ENCODE peak calls at places on chromosomes 1 and 21, in ten cellular contexts. C is upper lobe of right lung; A is kidney; U is Peyer's patch; L is CD8-positive, alpha-beta memory T cell; K is HepG2; P is cardiac muscle cell; V is ovary; B is body of pancreas; H is fibroblast of lung. S is an unnamed sample.

GRCh38 chr1:244242446-244242845 is 191.4 kb downstream of the ZBTB18 start:
- DNase-seq in K (no peak), P (peak; percentile 20), B (no peak), V (no peak), A (no peak), U (no peak), C (no peak), H (peak; percentile 23), L (no peak), S (no peak)

GRCh38 chr1:245682638-245683376 is 528.0 kb downstream of the KIF26B start:
- DNase-seq in P (peak; percentile 56), C (no peak), B (no peak), U (no peak), A (no peak), K (no peak), V (no peak), H (no peak), L (no peak), S (no peak)

GRCh38 chr1:212630159-212630900 is 21.8 kb downstream of the ATF3 start:
- DNase-seq in K (peak; percentile 48), P (peak; percentile 66), V (peak; percentile 47), C (peak; percentile 81), L (peak; percentile 39), A (peak; percentile 80), U (peak; percentile 72), H (peak; percentile 40), B (peak; percentile 62), S (peak; percentile 79)

GRCh38 chr1:183887826-183888819 is 83.2 kb downstream of the RGL1 start:
- DNase-seq in B (no peak), P (no peak), C (no peak), L (no peak), H (peak; percentile 86), U (no peak), A (no peak), V (no peak), K (no peak), S (no peak)

GRCh38 chr1:25030674-25031589 is 100.9 kb upstream of the RUNX3 start:
- DNase-seq in V (no peak), A (peak; percentile 44), B (no peak), U (no peak), C (no peak), L (peak; percentile 60), K (no peak), H (peak; percentile 54), P (no peak), S (no peak)

GRCh38 chr1:47333578-47333921 is at the start of gene CMPK1:
- DNase-seq in U (peak; percentile 91), P (peak; percentile 91), L (peak; percentile 71), C (peak; percentile 94), V (peak; percentile 80), K (peak; percentile 73), H (peak; percentile 85), B (peak; percentile 83), A (peak; percentile 94), S (peak; percentile 93)

GRCh38 chr1:69313118-69313517 is 254.6 kb upstream of the LRRC7 start:
- DNase-seq in V (no peak), H (no peak), C (no peak), A (no peak), B (no peak), U (no peak), L (no peak), K (no peak), P (no peak), S (no peak)

GRCh38 chr1:228393268-228393699 is 13.4 kb downstream of the TRIM11 start:
- DNase-seq in U (peak; percentile 62), C (peak; percentile 76), A (peak; percentile 80), K (peak; percentile 16), P (peak; percentile 87), H (peak; percentile 72), L (no peak), B (peak; percentile 41), V (peak; percentile 47), S (peak; percentile 57)

GRCh38 chr21:42151148-42152074 is 67.5 kb upstream of the ABCG1 start:
- DNase-seq in K (no peak), B (no peak), H (no peak), A (peak; percentile 61), U (peak; percentile 37), L (no peak), P (no peak), V (no peak), C (peak; percentile 64), S (no peak)

GRCh38 chr1:89721351-89721750 is 88.4 kb downstream of the LRRC8C start:
- DNase-seq in V (no peak), P (peak; percentile 69), B (no peak), H (peak; percentile 60), C (no peak), U (no peak), L (no peak), A (no peak), K (no peak), S (no peak)

GRCh38 chr1:183234660-183235476 is 48.8 kb downstream of the LAMC2 start:
- DNase-seq in H (peak; percentile 98), P (peak; percentile 98), L (no peak), U (no peak), A (peak; percentile 73), B (peak; percentile 32), V (peak; percentile 85), K (peak; percentile 21), C (no peak), S (peak; percentile 85)

GRCh38 chr1:59696421-59697115 is 118.2 kb upstream of the HOOK1 start:
- DNase-seq in K (no peak), B (no peak), P (no peak), V (no peak), L (no peak), H (no peak), C (no peak), U (no peak), A (no peak), S (no peak)

GRCh38 chr1:155184835-155185782 is 11.5 kb downstream of the TRIM46 start:
- DNase-seq in P (no peak), U (peak; percentile 70), L (no peak), V (peak; percentile 23), K (no peak), B (peak; percentile 82), A (peak; percentile 90), H (no peak), C (peak; percentile 84), S (no peak)

GRCh38 chr1:182259229-182259872 is 132.2 kb downstream of the GLUL start:
- DNase-seq in P (peak; percentile 60), B (peak; percentile 34), K (no peak), V (peak; percentile 51), L (peak; percentile 27), A (no peak), C (peak; percentile 64), H (peak; percentile 58), U (no peak), S (no peak)

GRCh38 chr1:32622806-32623694 is 27.3 kb downstream of the ZBTB8OS start:
- DNase-seq in U (no peak), L (no peak), H (no peak), C (no peak), V (no peak), P (no peak), B (no peak), K (no peak), A (no peak), S (no peak)

GRCh38 chr1:72620453-72620852 is 338.1 kb upstream of the NEGR1 start:
- DNase-seq in V (no peak), P (peak; percentile 15), C (no peak), A (no peak), B (no peak), H (no peak), K (no peak), L (no peak), U (no peak), S (no peak)

GRCh38 chr1:3522564-3523270 is 68.3 kb downstream of the ARHGEF16 start:
- DNase-seq in H (no peak), C (no peak), P (no peak), B (no peak), K (no peak), V (no peak), U (no peak), A (no peak), L (no peak), S (no peak)

GRCh38 chr21:39502631-39503030 is 50.9 kb downstream of the SH3BGR start:
- DNase-seq in B (no peak), K (no peak), L (no peak), U (no peak), V (no peak), H (no peak), A (no peak), P (no peak), C (no peak), S (no peak)

DNA sequence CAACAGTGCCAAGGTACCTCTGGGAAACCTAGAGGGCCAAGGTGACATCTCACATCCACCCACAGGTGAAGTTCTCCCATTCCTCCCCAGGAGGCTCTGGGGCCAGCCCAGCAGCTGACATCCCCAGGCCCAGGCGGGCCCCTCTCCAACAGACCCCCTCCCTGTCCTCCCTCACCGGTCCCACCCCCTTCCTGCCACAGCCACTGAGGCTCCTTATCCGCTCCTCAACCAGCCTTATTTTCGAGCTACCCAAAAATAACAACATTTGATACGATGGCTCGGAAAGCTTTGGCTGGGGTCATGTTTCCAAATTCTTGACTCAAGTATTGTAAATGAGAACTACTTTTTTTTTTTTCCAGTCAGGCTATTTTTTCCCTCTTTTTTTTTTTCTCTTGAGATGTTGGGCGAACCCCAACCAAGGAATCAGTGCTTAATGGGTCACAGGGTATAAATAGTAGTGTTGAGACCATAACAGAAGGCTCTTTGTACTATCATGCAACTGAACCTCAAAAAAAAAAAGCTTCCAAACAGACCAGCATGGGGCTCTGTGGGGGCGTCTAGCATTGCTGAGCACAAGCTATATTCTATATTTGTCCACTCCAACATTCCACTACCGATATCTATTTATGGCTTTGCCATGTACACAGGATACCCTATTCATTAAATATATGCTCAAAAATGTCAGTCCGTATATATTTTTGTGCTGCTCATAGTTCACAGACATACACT is 27.2 kb downstream of the IRF2BP2 start:
- DNase-seq in H (peak; percentile 42), P (peak; percentile 18), B (no peak), A (no peak), V (no peak), L (no peak), K (no peak), C (no peak), U (no peak), S (no peak)
- H3K4me1 ChIP-seq in H (peaks cover 3% of the 10 kb centered on the region), P (peaks cover 46% of the 10 kb centered on the region), B (peaks cover 11% of the 10 kb centered on the region), A (no peaks in the 10 kb centered on the region), V (peaks cover 15% of the 10 kb centered on the region), L (no peaks in the 10 kb centered on the region), K (peaks cover 23% of the 10 kb centered on the region), C (peaks cover 9% of the 10 kb centered on the region), U (peaks cover 6% of the 10 kb centered on the region), S (no peaks in the 10 kb centered on the region)

GRCh38 chr1:93813076-93813475 is 65.9 kb downstream of the DNTTIP2 start:
- DNase-seq in A (no peak), B (no peak), U (no peak), H (no peak), L (no peak), P (no peak), V (no peak), K (peak; percentile 40), C (no peak), S (no peak)
- H3K4me1 ChIP-seq in A (peaks cover 9% of the 10 kb centered on the region), B (no peaks in the 10 kb centered on the region), U (no peaks in the 10 kb centered on the region), H (peaks cover 19% of the 10 kb centered on the region), L (peaks cover 13% of the 10 kb centered on the region), P (peaks cover 3% of the 10 kb centered on the region), V (peaks cover 2% of the 10 kb centered on the region), K (peaks cover 30% of the 10 kb centered on the region), C (peaks cover 33% of the 10 kb centered on the region), S (peaks cover 3% of the 10 kb centered on the region)

GRCh38 chr1:207861442-207862177 is 49.3 kb downstream of the CD34 start:
- DNase-seq in H (peak; percentile 50), C (no peak), P (no peak), K (no peak), V (no peak), L (no peak), B (no peak), A (no peak), U (no peak), S (no peak)
- H3K4me1 ChIP-seq in H (peaks cover 11% of the 10 kb centered on the region), C (peaks cover 63% of the 10 kb centered on the region), P (no peaks in the 10 kb centered on the region), K (peaks cover 25% of the 10 kb centered on the region), V (peaks cover 7% of the 10 kb centered on the region), L (peaks cover 86% of the 10 kb centered on the region), B (peaks cover 17% of the 10 kb centered on the region), A (peaks cover 47% of the 10 kb centered on the region), U (peaks cover 64% of the 10 kb centered on the region), S (no peaks in the 10 kb centered on the region)

GRCh38 chr1:225650198-225650597 is 2.7 kb downstream of the ENAH start:
- DNase-seq in U (no peak), L (no peak), B (no peak), P (no peak), H (no peak), V (no peak), A (no peak), C (no peak), K (no peak), S (no peak)
- H3K4me1 ChIP-seq in U (no peaks in the 10 kb centered on the region), L (peaks cover 12% of the 10 kb centered on the region), B (peaks cover 39% of the 10 kb centered on the region), P (peaks cover 30% of the 10 kb centered on the region), H (peaks cover 4% of the 10 kb centered on the region), V (peaks cover 6% of the 10 kb centered on the region), A (peaks cover 3% of the 10 kb centered on the region), C (peaks cover 5% of the 10 kb centered on the region), K (peaks cover 50% of the 10 kb centered on the region), S (peaks cover 30% of the 10 kb centered on the region)

S was measured in neural progenitor cell.